ENCODE peak calls at places on chromosomes 13 and 19, in ten cellular contexts. One of them, this sample, is unnamed.

GRCh38 chr13:69264362-69265334 is 843.0 kb upstream of the ATXN8OS start:
- DNase-seq in uterus: no peak
- DNase-seq in tibial artery: no peak
- DNase-seq in RWPE1: no peak
- DNase-seq in right atrium auricular region: no peak
- DNase-seq in AG09309: no peak
- DNase-seq in pancreas: no peak
- DNase-seq in mucosa of descending colon: no peak
- DNase-seq in mesothelial cell of epicardium: no peak
- DNase-seq in CD8-positive, alpha-beta T cell: no peak
- DNase-seq in this sample: no peak

GRCh38 chr19:16778796-16779411 is 50.3 kb upstream of the SIN3B start:
- DNase-seq in uterus: peak
- DNase-seq in tibial artery: peak
- DNase-seq in RWPE1: peak
- DNase-seq in right atrium auricular region: no peak
- DNase-seq in AG09309: no peak
- DNase-seq in pancreas: no peak
- DNase-seq in mucosa of descending colon: no peak
- DNase-seq in mesothelial cell of epicardium: no peak
- DNase-seq in CD8-positive, alpha-beta T cell: peak
- DNase-seq in this sample: no peak

GRCh38 chr13:102185375-102185984 is 216.4 kb downstream of the FGF14 start:
- DNase-seq in uterus: no peak
- DNase-seq in tibial artery: no peak
- DNase-seq in RWPE1: no peak
- DNase-seq in right atrium auricular region: no peak
- DNase-seq in AG09309: no peak
- DNase-seq in pancreas: no peak
- DNase-seq in mucosa of descending colon: no peak
- DNase-seq in mesothelial cell of epicardium: no peak
- DNase-seq in CD8-positive, alpha-beta T cell: no peak
- DNase-seq in this sample: no peak

GRCh38 chr13:98987275-98987674 is 9.4 kb upstream of the DOCK9 start:
- DNase-seq in uterus: no peak
- DNase-seq in tibial artery: no peak
- DNase-seq in RWPE1: no peak
- DNase-seq in right atrium auricular region: no peak
- DNase-seq in AG09309: no peak
- DNase-seq in pancreas: no peak
- DNase-seq in mucosa of descending colon: no peak
- DNase-seq in mesothelial cell of epicardium: no peak
- DNase-seq in CD8-positive, alpha-beta T cell: no peak
- DNase-seq in this sample: no peak

GRCh38 chr19:31350693-31351211 is 1.5 kb upstream of the TSHZ3 start:
- DNase-seq in uterus: peak
- DNase-seq in tibial artery: no peak
- DNase-seq in RWPE1: no peak
- DNase-seq in right atrium auricular region: no peak
- DNase-seq in AG09309: no peak
- DNase-seq in pancreas: peak
- DNase-seq in mucosa of descending colon: no peak
- DNase-seq in mesothelial cell of epicardium: peak
- DNase-seq in CD8-positive, alpha-beta T cell: no peak
- DNase-seq in this sample: no peak

GRCh38 chr13:103878891-103879605 is 812.8 kb upstream of the SLC10A2 start:
- DNase-seq in uterus: no peak
- DNase-seq in tibial artery: no peak
- DNase-seq in RWPE1: no peak
- DNase-seq in right atrium auricular region: no peak
- DNase-seq in AG09309: no peak
- DNase-seq in pancreas: no peak
- DNase-seq in mucosa of descending colon: no peak
- DNase-seq in mesothelial cell of epicardium: no peak
- DNase-seq in CD8-positive, alpha-beta T cell: no peak
- DNase-seq in this sample: no peak

GRCh38 chr13:108272333-108272732 is 2.8 kb downstream of the TNFSF13B start:
- DNase-seq in uterus: no peak
- DNase-seq in tibial artery: no peak
- DNase-seq in RWPE1: no peak
- DNase-seq in right atrium auricular region: no peak
- DNase-seq in AG09309: no peak
- DNase-seq in pancreas: no peak
- DNase-seq in mucosa of descending colon: no peak
- DNase-seq in mesothelial cell of epicardium: no peak
- DNase-seq in CD8-positive, alpha-beta T cell: no peak
- DNase-seq in this sample: no peak

GRCh38 chr19:40141546-40141945 is 49.7 kb upstream of the MAP3K10 start:
- DNase-seq in uterus: no peak
- DNase-seq in tibial artery: no peak
- DNase-seq in RWPE1: no peak
- DNase-seq in right atrium auricular region: no peak
- DNase-seq in AG09309: no peak
- DNase-seq in pancreas: no peak
- DNase-seq in mucosa of descending colon: no peak
- DNase-seq in mesothelial cell of epicardium: no peak
- DNase-seq in CD8-positive, alpha-beta T cell: no peak
- DNase-seq in this sample: no peak

GRCh38 chr13:46796515-46797467 is at the start of gene ESD:
- DNase-seq in uterus: peak
- DNase-seq in tibial artery: peak
- DNase-seq in RWPE1: peak
- DNase-seq in right atrium auricular region: peak
- DNase-seq in AG09309: peak
- DNase-seq in pancreas: peak
- DNase-seq in mucosa of descending colon: peak
- DNase-seq in mesothelial cell of epicardium: peak
- DNase-seq in CD8-positive, alpha-beta T cell: peak
- DNase-seq in this sample: peak
- TF ChIP-seq CTCF in uterus: no peak
- TF ChIP-seq CTCF in tibial artery: no peak
- TF ChIP-seq CTCF in RWPE1: no peak
- TF ChIP-seq CTCF in right atrium auricular region: no peak
- TF ChIP-seq CTCF in AG09309: no peak
- TF ChIP-seq CTCF in pancreas: no peak
- TF ChIP-seq CTCF in mucosa of descending colon: no peak
- TF ChIP-seq CTCF in mesothelial cell of epicardium: no peak
- TF ChIP-seq CTCF in CD8-positive, alpha-beta T cell: no peak
- TF ChIP-seq CTCF in this sample: no peak

DNA sequence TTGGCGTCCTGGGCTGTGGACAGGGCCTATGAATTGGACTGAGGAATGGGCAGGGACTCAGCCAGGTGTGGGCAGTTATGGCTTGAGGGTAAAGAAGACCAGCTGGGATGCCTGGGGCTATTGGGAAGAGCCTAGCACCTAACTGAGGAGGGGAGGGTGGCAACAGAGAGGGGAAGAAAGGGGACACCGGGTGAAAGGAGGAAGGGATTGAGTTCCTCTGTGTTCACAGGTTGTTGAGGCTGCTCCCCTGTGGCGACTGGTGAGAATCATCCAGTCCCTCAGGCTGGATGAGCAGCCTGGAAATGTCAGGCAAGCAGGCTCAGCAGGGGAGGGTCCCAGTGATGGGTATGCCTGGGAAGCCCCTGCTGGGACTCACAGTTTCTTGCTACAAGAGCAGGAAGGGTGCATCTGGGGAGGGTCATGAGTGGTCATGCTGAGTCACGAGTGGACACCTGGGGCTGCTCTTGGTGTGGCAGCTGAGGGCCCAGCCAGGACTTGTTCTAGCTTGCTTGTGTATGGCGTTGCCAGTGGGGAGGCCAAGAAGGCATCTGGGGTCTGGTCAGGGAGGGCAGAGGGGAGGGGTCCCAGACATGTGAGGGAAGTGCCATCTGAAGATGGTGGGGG is 1.4 kb downstream of the ZNF324 start:
- DNase-seq in uterus: no peak
- DNase-seq in tibial artery: no peak
- DNase-seq in RWPE1: no peak
- DNase-seq in right atrium auricular region: no peak
- DNase-seq in AG09309: no peak
- DNase-seq in pancreas: no peak
- DNase-seq in mucosa of descending colon: no peak
- DNase-seq in mesothelial cell of epicardium: no peak
- DNase-seq in CD8-positive, alpha-beta T cell: no peak
- DNase-seq in this sample: no peak
- TF ChIP-seq CTCF in uterus: no peak
- TF ChIP-seq CTCF in tibial artery: no peak
- TF ChIP-seq CTCF in RWPE1: no peak
- TF ChIP-seq CTCF in right atrium auricular region: no peak
- TF ChIP-seq CTCF in AG09309: no peak
- TF ChIP-seq CTCF in pancreas: no peak
- TF ChIP-seq CTCF in mucosa of descending colon: no peak
- TF ChIP-seq CTCF in mesothelial cell of epicardium: no peak
- TF ChIP-seq CTCF in CD8-positive, alpha-beta T cell: no peak
- TF ChIP-seq CTCF in this sample: no peak

GRCh38 chr19:387777-388176 is 21.2 kb downstream of the C2CD4C start:
- DNase-seq in uterus: no peak
- DNase-seq in tibial artery: no peak
- DNase-seq in RWPE1: no peak
- DNase-seq in right atrium auricular region: no peak
- DNase-seq in AG09309: no peak
- DNase-seq in pancreas: no peak
- DNase-seq in mucosa of descending colon: no peak
- DNase-seq in mesothelial cell of epicardium: no peak
- DNase-seq in CD8-positive, alpha-beta T cell: no peak
- DNase-seq in this sample: no peak

GRCh38 chr19:388691-389090 is 20.3 kb downstream of the C2CD4C start:
- DNase-seq in uterus: no peak
- DNase-seq in tibial artery: no peak
- DNase-seq in RWPE1: no peak
- DNase-seq in right atrium auricular region: no peak
- DNase-seq in AG09309: no peak
- DNase-seq in pancreas: no peak
- DNase-seq in mucosa of descending colon: peak
- DNase-seq in mesothelial cell of epicardium: no peak
- DNase-seq in CD8-positive, alpha-beta T cell: no peak
- DNase-seq in this sample: no peak

GRCh38 chr19:390386-391198 is 18.4 kb downstream of the C2CD4C start:
- DNase-seq in uterus: no peak
- DNase-seq in tibial artery: no peak
- DNase-seq in RWPE1: no peak
- DNase-seq in right atrium auricular region: no peak
- DNase-seq in AG09309: no peak
- DNase-seq in pancreas: no peak
- DNase-seq in mucosa of descending colon: peak
- DNase-seq in mesothelial cell of epicardium: no peak
- DNase-seq in CD8-positive, alpha-beta T cell: no peak
- DNase-seq in this sample: no peak

GRCh38 chr19:389935-390289 is 19.0 kb downstream of the C2CD4C start:
- DNase-seq in uterus: no peak
- DNase-seq in tibial artery: no peak
- DNase-seq in RWPE1: no peak
- DNase-seq in right atrium auricular region: no peak
- DNase-seq in AG09309: no peak
- DNase-seq in pancreas: no peak
- DNase-seq in mucosa of descending colon: peak
- DNase-seq in mesothelial cell of epicardium: no peak
- DNase-seq in CD8-positive, alpha-beta T cell: no peak
- DNase-seq in this sample: no peak

GRCh38 chr19:389246-389934 is 19.6 kb downstream of the C2CD4C start:
- DNase-seq in uterus: no peak
- DNase-seq in tibial artery: no peak
- DNase-seq in RWPE1: no peak
- DNase-seq in right atrium auricular region: no peak
- DNase-seq in AG09309: no peak
- DNase-seq in pancreas: no peak
- DNase-seq in mucosa of descending colon: peak
- DNase-seq in mesothelial cell of epicardium: no peak
- DNase-seq in CD8-positive, alpha-beta T cell: no peak
- DNase-seq in this sample: no peak
- TF ChIP-seq CTCF in uterus: no peak
- TF ChIP-seq CTCF in tibial artery: no peak
- TF ChIP-seq CTCF in RWPE1: no peak
- TF ChIP-seq CTCF in right atrium auricular region: no peak
- TF ChIP-seq CTCF in AG09309: no peak
- TF ChIP-seq CTCF in pancreas: no peak
- TF ChIP-seq CTCF in mucosa of descending colon: no peak
- TF ChIP-seq CTCF in mesothelial cell of epicardium: no peak
- TF ChIP-seq CTCF in CD8-positive, alpha-beta T cell: no peak
- TF ChIP-seq CTCF in this sample: no peak

GRCh38 chr19:12924621-12925310 is 5.7 kb upstream of the SYCE2 start:
- DNase-seq in uterus: no peak
- DNase-seq in tibial artery: no peak
- DNase-seq in RWPE1: no peak
- DNase-seq in right atrium auricular region: no peak
- DNase-seq in AG09309: no peak
- DNase-seq in pancreas: no peak
- DNase-seq in mucosa of descending colon: no peak
- DNase-seq in mesothelial cell of epicardium: no peak
- DNase-seq in CD8-positive, alpha-beta T cell: no peak
- DNase-seq in this sample: no peak

GRCh38 chr19:12932392-12933286 is 872 bp downstream of the FARSA start:
- DNase-seq in uterus: no peak
- DNase-seq in tibial artery: no peak
- DNase-seq in RWPE1: no peak
- DNase-seq in right atrium auricular region: no peak
- DNase-seq in AG09309: no peak
- DNase-seq in pancreas: no peak
- DNase-seq in mucosa of descending colon: no peak
- DNase-seq in mesothelial cell of epicardium: no peak
- DNase-seq in CD8-positive, alpha-beta T cell: no peak
- DNase-seq in this sample: no peak

GRCh38 chr19:12933287-12934072 is at the start of gene FARSA:
- DNase-seq in uterus: peak
- DNase-seq in tibial artery: peak
- DNase-seq in RWPE1: peak
- DNase-seq in right atrium auricular region: peak
- DNase-seq in AG09309: no peak
- DNase-seq in pancreas: peak
- DNase-seq in mucosa of descending colon: peak
- DNase-seq in mesothelial cell of epicardium: peak
- DNase-seq in CD8-positive, alpha-beta T cell: peak
- DNase-seq in this sample: peak

GRCh38 chr19:12935071-12935470 is 1.6 kb upstream of the FARSA start:
- DNase-seq in uterus: no peak
- DNase-seq in tibial artery: no peak
- DNase-seq in RWPE1: no peak
- DNase-seq in right atrium auricular region: no peak
- DNase-seq in AG09309: no peak
- DNase-seq in pancreas: no peak
- DNase-seq in mucosa of descending colon: no peak
- DNase-seq in mesothelial cell of epicardium: no peak
- DNase-seq in CD8-positive, alpha-beta T cell: no peak
- DNase-seq in this sample: no peak

DNA sequence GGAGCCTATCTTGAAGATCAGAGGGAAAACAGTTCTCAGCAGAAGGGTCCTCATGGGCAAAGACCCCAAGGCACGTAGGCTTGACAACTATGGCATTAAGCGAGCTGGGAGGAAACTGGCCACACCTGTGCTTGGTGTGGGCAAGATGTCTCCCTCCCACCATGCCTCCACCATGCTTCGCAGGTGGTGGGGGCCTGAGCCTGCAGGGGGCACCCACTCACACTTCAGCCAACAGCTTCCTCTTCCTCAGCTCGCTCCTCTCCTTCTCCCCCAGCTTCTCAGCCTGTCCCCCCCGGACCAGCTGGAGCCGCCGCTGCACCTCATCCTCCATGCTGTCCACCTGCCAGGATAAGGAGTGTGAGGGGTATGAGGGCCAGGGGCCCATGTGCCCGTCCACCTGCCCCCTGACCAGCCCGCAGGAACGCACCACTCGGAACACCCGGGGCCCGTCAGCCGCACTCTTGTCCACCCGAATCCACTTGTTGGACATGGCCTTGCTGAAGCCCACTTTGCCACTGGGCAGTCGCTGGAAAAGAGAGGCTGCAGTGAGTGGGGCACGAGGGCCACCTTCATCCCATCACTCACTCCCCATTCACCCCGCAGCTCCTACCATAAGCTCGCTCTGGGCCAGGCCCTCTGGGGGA is 3.4 kb downstream of the FARSA start:
- DNase-seq in uterus: no peak
- DNase-seq in tibial artery: no peak
- DNase-seq in RWPE1: no peak
- DNase-seq in right atrium auricular region: no peak
- DNase-seq in AG09309: no peak
- DNase-seq in pancreas: no peak
- DNase-seq in mucosa of descending colon: no peak
- DNase-seq in mesothelial cell of epicardium: no peak
- DNase-seq in CD8-positive, alpha-beta T cell: no peak
- DNase-seq in this sample: no peak
- TF ChIP-seq CTCF in uterus: no peak
- TF ChIP-seq CTCF in tibial artery: no peak
- TF ChIP-seq CTCF in RWPE1: no peak
- TF ChIP-seq CTCF in right atrium auricular region: no peak
- TF ChIP-seq CTCF in AG09309: no peak
- TF ChIP-seq CTCF in pancreas: no peak
- TF ChIP-seq CTCF in mucosa of descending colon: no peak
- TF ChIP-seq CTCF in mesothelial cell of epicardium: no peak
- TF ChIP-seq CTCF in CD8-positive, alpha-beta T cell: no peak
- TF ChIP-seq CTCF in this sample: no peak

This sample was measured in type B pancreatic cell.